ENCODE peak calls at places on chromosomes 6 and 20, in ten cellular contexts. One of them, this sample, is unnamed. For H3K9me3, the result is how much of the 10 kb centered on the place peaks cover.

GRCh38 chr6:133184798-133185380 is 56.3 kb upstream of the EYA4 start:
- DNase-seq in mammary epithelial cell: no peak
- DNase-seq in H9: no peak
- DNase-seq in heart left ventricle: no peak
- DNase-seq in body of pancreas: no peak
- DNase-seq in CD8-positive, alpha-beta memory T cell: no peak
- DNase-seq in psoas muscle: no peak
- DNase-seq in GM23248: peak
- DNase-seq in fibroblast of lung: peak
- DNase-seq in left ventricle myocardium inferior: no peak
- DNase-seq in this sample: no peak

GRCh38 chr6:12369781-12370262 is 79.7 kb downstream of the EDN1 start:
- DNase-seq in left ventricle myocardium inferior: no peak
- DNase-seq in GM23248: no peak
- DNase-seq in body of pancreas: no peak
- DNase-seq in mammary epithelial cell: no peak
- DNase-seq in CD8-positive, alpha-beta memory T cell: no peak
- DNase-seq in fibroblast of lung: no peak
- DNase-seq in psoas muscle: no peak
- DNase-seq in heart left ventricle: no peak
- DNase-seq in H9: no peak
- DNase-seq in this sample: no peak

GRCh38 chr20:47610247-47610944 is 108.7 kb downstream of the NCOA3 start:
- DNase-seq in heart left ventricle: no peak
- DNase-seq in CD8-positive, alpha-beta memory T cell: peak
- DNase-seq in fibroblast of lung: peak
- DNase-seq in H9: no peak
- DNase-seq in mammary epithelial cell: peak
- DNase-seq in left ventricle myocardium inferior: no peak
- DNase-seq in psoas muscle: no peak
- DNase-seq in GM23248: peak
- DNase-seq in body of pancreas: peak
- DNase-seq in this sample: no peak

GRCh38 chr6:1381397-1382330 is 7.7 kb upstream of the FOXF2 start:
- DNase-seq in mammary epithelial cell: no peak
- DNase-seq in H9: peak
- DNase-seq in CD8-positive, alpha-beta memory T cell: peak
- DNase-seq in GM23248: peak
- DNase-seq in fibroblast of lung: no peak
- DNase-seq in body of pancreas: peak
- DNase-seq in left ventricle myocardium inferior: no peak
- DNase-seq in heart left ventricle: peak
- DNase-seq in psoas muscle: no peak
- DNase-seq in this sample: peak

GRCh38 chr6:132708771-132709170 is 5.1 kb downstream of the VNN1 start:
- DNase-seq in fibroblast of lung: peak
- DNase-seq in mammary epithelial cell: no peak
- DNase-seq in CD8-positive, alpha-beta memory T cell: no peak
- DNase-seq in H9: no peak
- DNase-seq in heart left ventricle: no peak
- DNase-seq in GM23248: no peak
- DNase-seq in left ventricle myocardium inferior: no peak
- DNase-seq in psoas muscle: no peak
- DNase-seq in body of pancreas: no peak
- DNase-seq in this sample: no peak

GRCh38 chr6:75261299-75261698 is 17.7 kb upstream of the COX7A2 start:
- DNase-seq in fibroblast of lung: no peak
- DNase-seq in psoas muscle: no peak
- DNase-seq in H9: no peak
- DNase-seq in left ventricle myocardium inferior: no peak
- DNase-seq in heart left ventricle: no peak
- DNase-seq in GM23248: no peak
- DNase-seq in CD8-positive, alpha-beta memory T cell: no peak
- DNase-seq in mammary epithelial cell: no peak
- DNase-seq in body of pancreas: no peak
- DNase-seq in this sample: no peak

GRCh38 chr6:15357832-15358231 is 112.0 kb downstream of the JARID2 start:
- DNase-seq in H9: no peak
- DNase-seq in left ventricle myocardium inferior: no peak
- DNase-seq in body of pancreas: no peak
- DNase-seq in heart left ventricle: no peak
- DNase-seq in psoas muscle: no peak
- DNase-seq in GM23248: no peak
- DNase-seq in fibroblast of lung: no peak
- DNase-seq in mammary epithelial cell: no peak
- DNase-seq in CD8-positive, alpha-beta memory T cell: no peak
- DNase-seq in this sample: no peak

GRCh38 chr20:45968801-45969711 is 2.9 kb downstream of the ZNF335 start:
- DNase-seq in H9: peak
- DNase-seq in GM23248: peak
- DNase-seq in mammary epithelial cell: no peak
- DNase-seq in heart left ventricle: no peak
- DNase-seq in CD8-positive, alpha-beta memory T cell: no peak
- DNase-seq in fibroblast of lung: peak
- DNase-seq in psoas muscle: peak
- DNase-seq in left ventricle myocardium inferior: no peak
- DNase-seq in body of pancreas: no peak
- DNase-seq in this sample: no peak

DNA sequence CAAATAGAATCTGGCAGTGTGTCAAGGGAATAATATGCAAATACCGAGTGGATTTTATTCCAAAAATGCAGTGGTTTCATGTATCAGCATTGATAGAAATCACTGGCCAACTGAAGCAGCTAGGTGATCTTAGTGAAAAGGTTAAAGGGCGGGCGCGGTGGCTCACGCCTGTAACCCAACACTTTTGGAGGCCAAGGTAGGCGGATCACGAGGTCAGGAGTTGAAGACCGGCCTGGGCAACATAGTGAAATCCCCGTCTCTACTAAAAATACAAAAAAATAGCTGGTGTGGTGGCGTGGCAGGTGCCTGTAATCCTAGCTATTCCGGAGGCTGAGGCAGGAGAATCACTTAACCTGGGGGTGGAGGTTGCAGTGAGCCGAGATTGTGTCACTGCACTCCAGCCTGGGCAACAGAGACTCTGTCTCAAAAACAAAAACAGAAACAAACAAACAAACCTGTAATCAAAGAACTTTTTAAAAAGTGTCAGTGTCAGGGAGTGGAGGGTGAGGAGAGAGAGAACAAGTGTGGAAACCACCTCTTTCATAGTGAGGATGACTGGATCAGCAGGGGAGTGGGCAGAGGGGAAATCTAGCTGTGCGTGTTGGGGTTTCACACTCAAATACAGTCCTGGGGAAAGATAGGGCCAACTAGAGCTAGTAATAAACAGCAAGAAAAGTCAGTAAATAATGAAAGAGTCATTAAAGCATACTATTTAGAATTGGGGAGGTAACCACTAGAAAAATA is 57.1 kb downstream of the CDS2 start:
- DNase-seq in body of pancreas: no peak
- DNase-seq in mammary epithelial cell: no peak
- DNase-seq in left ventricle myocardium inferior: no peak
- DNase-seq in psoas muscle: no peak
- DNase-seq in H9: no peak
- DNase-seq in CD8-positive, alpha-beta memory T cell: no peak
- DNase-seq in heart left ventricle: no peak
- DNase-seq in GM23248: no peak
- DNase-seq in fibroblast of lung: no peak
- DNase-seq in this sample: no peak
- H3K27ac ChIP-seq in body of pancreas: no peak
- H3K27ac ChIP-seq in mammary epithelial cell: no peak
- H3K27ac ChIP-seq in left ventricle myocardium inferior: peak
- H3K27ac ChIP-seq in psoas muscle: no peak
- H3K27ac ChIP-seq in H9: no peak
- H3K27ac ChIP-seq in CD8-positive, alpha-beta memory T cell: no peak
- H3K27ac ChIP-seq in heart left ventricle: no peak
- H3K27ac ChIP-seq in GM23248: no peak
- H3K27ac ChIP-seq in fibroblast of lung: no peak
- H3K27ac ChIP-seq in this sample: no peak

GRCh38 chr20:59738851-59739250 is 134.5 kb downstream of the PHACTR3 start:
- DNase-seq in left ventricle myocardium inferior: no peak
- DNase-seq in mammary epithelial cell: no peak
- DNase-seq in CD8-positive, alpha-beta memory T cell: no peak
- DNase-seq in heart left ventricle: no peak
- DNase-seq in body of pancreas: no peak
- DNase-seq in H9: no peak
- DNase-seq in GM23248: no peak
- DNase-seq in psoas muscle: no peak
- DNase-seq in fibroblast of lung: no peak
- DNase-seq in this sample: no peak
- H3K9me3 ChIP-seq in left ventricle myocardium inferior: under half
- H3K9me3 ChIP-seq in mammary epithelial cell: under half
- H3K9me3 ChIP-seq in CD8-positive, alpha-beta memory T cell: under half
- H3K9me3 ChIP-seq in heart left ventricle: under half
- H3K9me3 ChIP-seq in body of pancreas: under half
- H3K9me3 ChIP-seq in H9: under half
- H3K9me3 ChIP-seq in GM23248: under half
- H3K9me3 ChIP-seq in psoas muscle: under half
- H3K9me3 ChIP-seq in fibroblast of lung: under half
- H3K9me3 ChIP-seq in this sample: under half

DNA sequence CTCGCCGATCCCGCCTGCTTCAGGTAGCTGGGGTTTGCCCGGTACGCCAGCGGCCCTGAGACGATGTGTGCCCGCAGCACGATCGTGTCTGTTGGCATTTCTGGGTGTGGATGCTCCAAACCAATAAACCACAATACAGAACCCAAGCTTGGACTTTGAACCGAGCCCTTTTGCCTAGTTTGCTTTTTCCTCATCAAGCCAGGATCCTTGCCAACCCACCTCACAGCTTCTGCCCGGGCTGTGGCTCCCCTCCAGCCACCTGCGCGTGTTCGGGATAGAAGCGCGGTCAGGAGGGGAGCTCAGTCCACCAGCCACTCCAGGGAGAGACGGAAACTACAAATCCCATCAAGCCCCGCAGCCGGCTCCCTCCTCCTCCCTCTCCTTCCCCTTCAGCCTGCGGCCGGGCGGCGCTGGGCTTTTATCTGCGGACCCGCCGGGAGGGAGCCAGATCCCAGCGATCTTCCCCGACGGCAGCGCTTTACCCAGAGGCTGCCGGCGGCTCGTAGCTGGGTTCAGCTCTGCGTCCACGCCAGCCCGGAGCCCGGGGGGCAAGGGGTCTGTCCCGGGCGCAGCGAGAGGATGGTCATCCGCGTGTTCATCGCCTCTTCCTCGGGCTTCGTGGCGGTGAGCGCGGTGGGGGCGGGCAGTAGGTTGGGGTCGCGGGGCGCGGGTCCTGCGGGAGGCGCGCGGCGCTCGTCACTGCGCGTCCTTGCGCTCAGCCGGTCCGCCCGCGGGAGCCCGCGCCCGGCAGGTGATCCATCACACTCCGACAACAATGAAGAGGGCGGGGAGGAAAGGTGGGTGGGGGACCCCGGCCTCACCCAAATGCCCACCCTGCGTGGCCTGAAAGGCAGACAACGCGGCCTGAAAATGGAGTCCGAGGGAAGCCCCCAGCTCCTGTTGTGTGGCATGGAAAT is at the start of gene SH3BGRL2:
- DNase-seq in mammary epithelial cell: peak
- DNase-seq in body of pancreas: peak
- DNase-seq in psoas muscle: peak
- DNase-seq in H9: peak
- DNase-seq in CD8-positive, alpha-beta memory T cell: no peak
- DNase-seq in fibroblast of lung: peak
- DNase-seq in heart left ventricle: peak
- DNase-seq in left ventricle myocardium inferior: peak
- DNase-seq in GM23248: peak
- DNase-seq in this sample: peak
- H3K27ac ChIP-seq in mammary epithelial cell: no peak
- H3K27ac ChIP-seq in body of pancreas: peak
- H3K27ac ChIP-seq in psoas muscle: peak
- H3K27ac ChIP-seq in H9: no peak
- H3K27ac ChIP-seq in CD8-positive, alpha-beta memory T cell: no peak
- H3K27ac ChIP-seq in fibroblast of lung: no peak
- H3K27ac ChIP-seq in heart left ventricle: no peak
- H3K27ac ChIP-seq in left ventricle myocardium inferior: peak
- H3K27ac ChIP-seq in GM23248: no peak
- H3K27ac ChIP-seq in this sample: peak

GRCh38 chr20:1183153-1183552 is 1.6 kb downstream of the TMEM74B start:
- DNase-seq in psoas muscle: no peak
- DNase-seq in mammary epithelial cell: no peak
- DNase-seq in CD8-positive, alpha-beta memory T cell: no peak
- DNase-seq in H9: no peak
- DNase-seq in heart left ventricle: no peak
- DNase-seq in fibroblast of lung: no peak
- DNase-seq in GM23248: no peak
- DNase-seq in left ventricle myocardium inferior: no peak
- DNase-seq in body of pancreas: no peak
- DNase-seq in this sample: no peak
- H3K9me3 ChIP-seq in psoas muscle: under half
- H3K9me3 ChIP-seq in mammary epithelial cell: under half
- H3K9me3 ChIP-seq in CD8-positive, alpha-beta memory T cell: under half
- H3K9me3 ChIP-seq in H9: under half
- H3K9me3 ChIP-seq in heart left ventricle: under half
- H3K9me3 ChIP-seq in fibroblast of lung: under half
- H3K9me3 ChIP-seq in GM23248: under half
- H3K9me3 ChIP-seq in left ventricle myocardium inferior: under half
- H3K9me3 ChIP-seq in body of pancreas: under half
- H3K9me3 ChIP-seq in this sample: under half